ENCODE peak calls at places on chromosomes 1 and 21, in four cellular contexts. Z, Q, W and U are unnamed samples.

GRCh38 chr1:63643926-63644325 is 50.7 kb downstream of the PGM1 start:
- DNase-seq in Z (no peak), Q (no peak), W (no peak), U (no peak)

GRCh38 chr1:30305061-30305460 is 418.3 kb downstream of the MATN1 start:
- DNase-seq in Z (no peak), Q (no peak), W (no peak), U (no peak)

GRCh38 chr1:224540535-224540934 is 75.6 kb upstream of the CNIH3 start:
- DNase-seq in Z (no peak), Q (no peak), W (no peak), U (no peak)

GRCh38 chr21:42276526-42277154 is 38.6 kb downstream of the TFF3 start:
- DNase-seq in Z (no peak), Q (no peak), W (no peak), U (no peak)

GRCh38 chr1:228207851-228208821 is at the start of gene OBSCN:
- DNase-seq in Z (no peak), Q (peak; percentile 42), W (no peak), U (no peak)

GRCh38 chr1:240190881-240191385 is 99.2 kb downstream of the FMN2 start:
- DNase-seq in Z (no peak), Q (no peak), W (no peak), U (peak; percentile 2)

GRCh38 chr21:42061866-42062542 is 9.1 kb upstream of the UMODL1 start:
- DNase-seq in Z (no peak), Q (no peak), W (no peak), U (no peak)

GRCh38 chr1:36092166-36092797 is 3.6 kb downstream of the ADPRS start:
- DNase-seq in Z (peak; percentile 5), Q (no peak), W (no peak), U (no peak)

GRCh38 chr1:153697873-153698647 is 19.6 kb downstream of the NPR1 start:
- DNase-seq in Z (peak; percentile 57), Q (peak; percentile 50), W (no peak), U (no peak)

GRCh38 chr1:192546596-192547199 is 28.9 kb upstream of the RGS1 start:
- DNase-seq in Z (no peak), Q (no peak), W (no peak), U (no peak)

GRCh38 chr1:67686272-67687197 is 1.5 kb downstream of the GADD45A start:
- DNase-seq in Z (peak; percentile 65), Q (peak; percentile 52), W (peak; percentile 57), U (peak; percentile 89)

GRCh38 chr1:238562376-238562775 is 671.7 kb upstream of the ZP4 start:
- DNase-seq in Z (no peak), Q (no peak), W (no peak), U (no peak)

GRCh38 chr1:159222075-159222865 is 17.6 kb downstream of the ACKR1 start:
- DNase-seq in Z (no peak), Q (no peak), W (no peak), U (no peak)

GRCh38 chr1:208300084-208300770 is 56.0 kb upstream of the PLXNA2 start:
- DNase-seq in Z (no peak), Q (no peak), W (no peak), U (no peak)

GRCh38 chr1:205344010-205344808 is 12.5 kb downstream of the KLHDC8A start:
- DNase-seq in Z (peak; percentile 66), Q (peak; percentile 71), W (no peak), U (peak; percentile 59)

GRCh38 chr1:94115900-94116436 is 5.0 kb downstream of the ABCA4 start:
- DNase-seq in Z (no peak), Q (no peak), W (no peak), U (no peak)

GRCh38 chr1:63073530-63074306 is 248.6 kb upstream of the FOXD3 start:
- DNase-seq in Z (peak; percentile 43), Q (no peak), W (no peak), U (no peak)

GRCh38 chr1:68047659-68048026 is 2.8 kb downstream of the DIRAS3 start:
- DNase-seq in Z (no peak), Q (no peak), W (no peak), U (no peak)

GRCh38 chr1:63665824-63666223 is 72.6 kb downstream of the PGM1 start:
- DNase-seq in Z (no peak), Q (no peak), W (no peak), U (no peak)

GRCh38 chr21:42413500-42413899 is 9.8 kb downstream of the UBASH3A start:
- DNase-seq in Z (no peak), Q (no peak), W (no peak), U (no peak)

GRCh38 chr1:229406798-229407197 is 27.1 kb downstream of the ACTA1 start:
- DNase-seq in Z (peak; percentile 36), Q (no peak), W (no peak), U (peak; percentile 89)

GRCh38 chr1:62271932-62272728 is 47.1 kb downstream of the KANK4 start:
- DNase-seq in Z (no peak), Q (no peak), W (peak; percentile 26), U (no peak)

GRCh38 chr21:46325073-46325912 is 1.3 kb downstream of the PCNT start:
- DNase-seq in Z (peak; percentile 70), Q (peak; percentile 62), W (no peak), U (peak; percentile 35)

GRCh38 chr21:38671716-38672115 is 134.0 kb upstream of the ETS2 start:
- DNase-seq in Z (no peak), Q (no peak), W (no peak), U (no peak)

GRCh38 chr1:231702804-231703203 is 76.2 kb downstream of the DISC1 start:
- DNase-seq in Z (no peak), Q (no peak), W (no peak), U (no peak)

GRCh38 chr21:42556960-42557359 is 43.3 kb downstream of the SLC37A1 start:
- DNase-seq in Z (peak; percentile 7), Q (no peak), W (no peak), U (no peak)

GRCh38 chr1:61869691-61870109 is 127.4 kb downstream of the PATJ start:
- DNase-seq in Z (no peak), Q (no peak), W (no peak), U (no peak)

GRCh38 chr1:88875595-88875994 is 15.8 kb downstream of the GTF2B start:
- DNase-seq in Z (no peak), Q (no peak), W (no peak), U (no peak)

GRCh38 chr1:98077691-98078090 is 156.9 kb upstream of the DPYD start:
- DNase-seq in Z (no peak), Q (no peak), W (no peak), U (no peak)

DNA sequence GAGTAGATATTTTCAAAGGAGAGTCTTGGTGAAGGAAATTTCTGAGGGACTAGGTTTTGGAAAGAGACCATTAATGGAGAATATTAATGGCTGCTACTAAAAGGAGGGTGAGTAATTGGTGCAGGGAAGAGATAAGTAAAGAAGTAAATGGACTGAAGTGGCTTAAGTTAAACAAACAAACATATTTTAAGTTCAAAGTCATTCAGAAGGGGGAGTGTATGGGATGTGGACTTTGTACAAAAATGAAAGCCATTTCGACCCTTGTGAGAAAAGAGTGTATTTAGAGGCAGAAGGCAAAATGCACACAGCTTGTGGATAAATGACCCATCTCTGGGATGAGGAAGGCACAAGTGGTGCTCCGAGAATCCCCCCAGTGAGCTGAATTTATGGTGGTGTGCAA is 171.7 kb downstream of the BACH1 start:
- DNase-seq in Z (no peak), Q (no peak), W (no peak), U (peak; percentile 52)
- TF ChIP-seq ATF3 in Z (no peak), Q (no peak), W (no peak), U (no peak)

GRCh38 chr1:15207829-15208429 is 39.1 kb upstream of the FHAD1 start:
- DNase-seq in Z (no peak), Q (no peak), W (no peak), U (no peak)

GRCh38 chr1:15205586-15206346 is 41.3 kb upstream of the FHAD1 start:
- DNase-seq in Z (no peak), Q (no peak), W (no peak), U (no peak)

GRCh38 chr1:15204931-15205330 is 42.1 kb upstream of the FHAD1 start:
- DNase-seq in Z (no peak), Q (no peak), W (no peak), U (no peak)

GRCh38 chr1:15206418-15207030 is 40.5 kb upstream of the FHAD1 start:
- DNase-seq in Z (no peak), Q (no peak), W (peak; percentile 13), U (peak; percentile 88)

DNA sequence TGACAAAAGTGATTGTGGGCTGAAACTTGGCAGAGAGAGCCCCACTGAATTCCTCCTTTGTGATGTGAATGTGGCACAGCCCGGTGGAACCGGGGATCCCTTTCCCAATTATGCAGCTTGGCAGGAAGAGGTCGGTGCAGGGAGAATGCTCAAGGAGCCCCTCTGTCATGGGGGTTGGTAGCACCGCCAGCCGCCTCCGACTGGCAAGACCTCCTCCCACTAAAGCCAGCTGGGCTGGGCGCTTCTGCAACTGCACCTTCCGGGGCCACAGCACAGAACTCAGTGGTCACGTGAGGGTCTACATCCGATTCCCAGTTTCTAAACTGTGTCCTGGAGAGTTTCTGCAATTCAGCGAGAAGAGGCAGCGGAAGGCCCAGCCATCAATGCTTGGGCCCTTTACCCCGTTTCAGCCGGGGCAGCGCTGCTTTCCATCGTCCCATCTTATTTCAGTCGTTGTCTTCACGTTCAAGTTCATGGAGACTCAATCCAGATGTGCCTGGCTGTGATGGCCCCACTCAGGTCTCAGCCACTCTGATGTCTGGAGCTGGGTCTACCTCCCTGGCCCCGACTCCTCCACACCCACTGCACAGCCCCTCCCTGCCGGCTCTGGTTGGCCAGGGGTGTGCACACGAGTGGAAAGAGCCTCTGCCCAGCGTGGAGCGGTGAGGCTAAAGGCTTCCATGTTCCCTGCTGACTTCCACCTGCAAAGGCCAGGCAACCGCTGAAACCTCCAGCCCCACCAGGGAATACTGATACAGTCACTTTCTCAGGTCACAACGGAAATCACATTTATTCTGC is 39.8 kb upstream of the FHAD1 start:
- DNase-seq in Z (peak; percentile 63), Q (no peak), W (no peak), U (no peak)
- TF ChIP-seq TCF7 in Z (no peak), Q (no peak), W (no peak), U (no peak)

GRCh38 chr1:164719676-164720075 is 160.7 kb downstream of the PBX1 start:
- DNase-seq in Z (no peak), Q (no peak), W (no peak), U (no peak)
- TF ChIP-seq ATF3 in Z (no peak), Q (no peak), W (no peak), U (no peak)

GRCh38 chr1:156172696-156173470 is 19.5 kb downstream of the SEMA4A start:
- DNase-seq in Z (peak; percentile 64), Q (peak; percentile 62), W (no peak), U (peak; percentile 28)
- TF ChIP-seq TCF7 in Z (no peak), Q (no peak), W (no peak), U (no peak)

DNA sequence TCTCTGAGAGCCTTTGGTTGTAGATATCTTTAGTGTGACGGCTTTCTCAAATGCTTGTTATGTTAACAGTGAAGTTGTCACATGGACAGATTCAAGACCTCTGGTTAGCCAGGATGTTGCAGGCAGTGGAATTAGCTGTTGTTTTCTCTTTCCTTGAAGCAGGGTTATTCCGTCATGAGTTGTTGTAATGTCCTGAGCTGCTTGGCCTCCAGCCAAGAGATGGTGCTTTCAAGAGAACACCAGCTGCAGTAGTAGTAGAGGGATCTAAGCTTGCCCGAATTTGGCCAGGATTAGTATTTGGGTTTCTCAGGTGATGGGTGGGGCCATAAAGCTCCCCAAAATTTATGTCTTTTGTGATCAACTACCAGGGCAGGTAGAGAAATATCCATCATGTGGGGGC is 13.4 kb downstream of the KCNE1 start:
- DNase-seq in Z (no peak), Q (no peak), W (no peak), U (no peak)
- TF ChIP-seq ATF3 in Z (no peak), Q (no peak), W (no peak), U (no peak)